ENCODE peak calls at places on chromosomes 3 and 15, in ten cellular contexts. V is HL-60; B is lower leg skin; E is left ventricle myocardium inferior; A is PC-9; J is epithelial cell of esophagus; N is fibroblast of pulmonary artery; Y is CD4-positive, CD25-positive, alpha-beta regulatory T cell; I is right atrium auricular region; X is uterus. M is an unnamed sample.

GRCh38 chr3:4340411-4341335 is 37.5 kb downstream of the SETMAR start:
- DNase-seq in N (peak), X (no peak), B (no peak), I (no peak), J (no peak), A (no peak), Y (no peak), E (no peak), V (peak), M (no peak)

GRCh38 chr15:31347067-31347975 is 20.7 kb downstream of the KLF13 start:
- DNase-seq in V (no peak), I (no peak), B (peak), A (no peak), J (no peak), Y (peak), N (no peak), E (no peak), X (no peak), M (no peak)

GRCh38 chr3:148233403-148233802 is 464.3 kb upstream of the AGTR1 start:
- DNase-seq in E (no peak), Y (no peak), A (no peak), V (no peak), B (no peak), J (peak), I (no peak), N (peak), X (no peak), M (no peak)

GRCh38 chr3:112984485-112984884 is 6.3 kb upstream of the GTPBP8 start:
- DNase-seq in X (no peak), N (peak), A (peak), Y (peak), E (no peak), B (no peak), V (no peak), I (no peak), J (peak), M (no peak)

GRCh38 chr3:188061133-188061532 is 92.8 kb upstream of the LPP start:
- DNase-seq in B (no peak), J (peak), I (no peak), E (no peak), Y (peak), N (peak), X (peak), V (peak), A (peak), M (no peak)

GRCh38 chr3:102181202-102181920 is 253.5 kb upstream of the ZPLD1 start:
- DNase-seq in I (no peak), V (no peak), E (no peak), N (peak), A (peak), J (no peak), B (no peak), X (no peak), Y (no peak), M (no peak)

GRCh38 chr3:75737831-75738493 is 47.4 kb downstream of the ZNF717 start:
- DNase-seq in J (peak), X (no peak), A (no peak), Y (no peak), V (no peak), E (no peak), I (no peak), B (no peak), N (peak), M (peak)

GRCh38 chr3:143731776-143732175 is 116.5 kb downstream of the SLC9A9 start:
- DNase-seq in N (no peak), V (no peak), X (no peak), Y (no peak), B (no peak), A (no peak), E (no peak), I (no peak), J (no peak), M (no peak)

GRCh38 chr3:193594946-193595689 is 2.1 kb downstream of the OPA1 start:
- DNase-seq in V (no peak), A (no peak), N (peak), J (peak), Y (no peak), B (no peak), I (no peak), E (no peak), X (no peak), M (no peak)

GRCh38 chr3:27910456-27910855 is 188.3 kb upstream of the EOMES start:
- DNase-seq in I (no peak), V (no peak), B (no peak), J (no peak), A (no peak), X (peak), Y (no peak), E (no peak), N (peak), M (no peak)

GRCh38 chr3:136938334-136938733 is 19.4 kb upstream of the IL20RB start:
- DNase-seq in V (peak), E (no peak), B (no peak), Y (no peak), A (no peak), X (no peak), N (peak), J (peak), I (no peak), M (no peak)

GRCh38 chr15:57203906-57204305 is 172.4 kb upstream of the CGNL1 start:
- DNase-seq in A (no peak), I (no peak), J (no peak), X (no peak), N (no peak), E (no peak), Y (no peak), B (no peak), V (no peak), M (no peak)

GRCh38 chr15:70238917-70239316 is 141.2 kb upstream of the TLE3 start:
- DNase-seq in N (no peak), J (peak), X (no peak), I (no peak), Y (no peak), E (no peak), B (peak), V (no peak), A (no peak), M (no peak)

GRCh38 chr15:67678948-67679347 is 136.4 kb downstream of the MAP2K5 start:
- DNase-seq in B (no peak), N (no peak), E (no peak), I (no peak), Y (no peak), A (no peak), V (no peak), X (no peak), J (no peak), M (no peak)

GRCh38 chr3:4897765-4898453 is 81.3 kb upstream of the BHLHE40 start:
- DNase-seq in I (no peak), Y (no peak), E (no peak), N (peak), J (no peak), A (no peak), X (no peak), V (no peak), B (no peak), M (no peak)

GRCh38 chr3:27166888-27167287 is 202.3 kb downstream of the NEK10 start:
- DNase-seq in I (no peak), X (no peak), E (no peak), A (peak), B (no peak), V (no peak), Y (no peak), J (peak), N (peak), M (no peak)

GRCh38 chr15:87829651-87830050 is 426.9 kb downstream of the NTRK3 start:
- DNase-seq in V (peak), E (peak), B (no peak), X (no peak), I (no peak), J (no peak), N (no peak), A (no peak), Y (no peak), M (no peak)

GRCh38 chr3:194682189-194682588 is 3.5 kb upstream of the FAM43A start:
- DNase-seq in J (no peak), I (no peak), B (no peak), X (no peak), N (no peak), A (no peak), Y (no peak), E (no peak), V (no peak), M (no peak)

GRCh38 chr3:101009386-101009785 is 16.2 kb upstream of the ABI3BP start:
- DNase-seq in I (no peak), E (no peak), A (no peak), B (no peak), J (peak), N (no peak), X (no peak), V (no peak), Y (no peak), M (no peak)

GRCh38 chr3:49998326-49998725 is 58.4 kb downstream of the RBM6 start:
- DNase-seq in E (no peak), N (peak), V (no peak), Y (no peak), I (no peak), X (no peak), B (no peak), A (peak), J (peak), M (no peak)

GRCh38 chr15:40274350-40275274 is 8.3 kb downstream of the ANKRD63 start:
- DNase-seq in Y (peak), E (peak), I (peak), N (peak), V (peak), B (peak), X (peak), A (peak), J (peak), M (peak)

GRCh38 chr15:75727851-75728715 is 15.4 kb upstream of the CSPG4 start:
- DNase-seq in N (peak), A (peak), I (no peak), E (peak), X (peak), B (no peak), J (peak), V (peak), Y (peak), M (no peak)

GRCh38 chr3:113019182-113020137 is 28.7 kb downstream of the GTPBP8 start:
- DNase-seq in N (peak), A (peak), J (peak), B (peak), X (peak), V (peak), E (peak), I (peak), Y (peak), M (peak)

GRCh38 chr15:33031324-33031736 is 163.2 kb downstream of the FMN1 start:
- DNase-seq in V (no peak), Y (no peak), J (peak), B (no peak), X (no peak), N (no peak), E (no peak), A (no peak), I (no peak), M (no peak)

GRCh38 chr15:81388431-81388760 is 14.4 kb upstream of the TMC3 start:
- DNase-seq in Y (no peak), J (no peak), V (no peak), E (no peak), B (no peak), A (no peak), N (no peak), I (no peak), X (no peak), M (no peak)

GRCh38 chr15:70035719-70036077 is 62.0 kb downstream of the TLE3 start:
- DNase-seq in Y (no peak), J (no peak), B (no peak), X (no peak), N (no peak), A (no peak), I (no peak), V (peak), E (no peak), M (peak)

GRCh38 chr3:46542344-46542743 is 23.8 kb downstream of the LRRC2 start:
- DNase-seq in N (no peak), V (no peak), Y (no peak), I (no peak), X (no peak), E (no peak), A (no peak), B (peak), J (no peak), M (no peak)

GRCh38 chr3:115148142-115148790 is 1.2 kb upstream of the ZBTB20 start:
- DNase-seq in N (peak), B (no peak), A (no peak), E (no peak), X (no peak), V (no peak), Y (no peak), J (no peak), I (no peak), M (no peak)

GRCh38 chr3:178634975-178635374 is 98.7 kb downstream of the KCNMB2 start:
- DNase-seq in I (no peak), A (no peak), X (no peak), V (no peak), Y (no peak), E (no peak), B (no peak), J (no peak), N (no peak), M (no peak)

GRCh38 chr15:34336947-34337556 is 529 bp downstream of the SLC12A6 start:
- DNase-seq in I (no peak), E (no peak), V (no peak), B (peak), N (no peak), Y (peak), A (peak), X (no peak), J (no peak), M (no peak)

GRCh38 chr3:187734841-187735240 is 10.4 kb downstream of the BCL6 start:
- DNase-seq in V (no peak), J (no peak), X (no peak), A (no peak), I (no peak), Y (no peak), N (no peak), B (no peak), E (no peak), M (no peak)

GRCh38 chr3:45462522-45463262 is 74.3 kb downstream of the LARS2 start:
- DNase-seq in B (no peak), Y (no peak), V (peak), E (no peak), N (peak), I (no peak), X (no peak), A (no peak), J (no peak), M (peak)

DNA sequence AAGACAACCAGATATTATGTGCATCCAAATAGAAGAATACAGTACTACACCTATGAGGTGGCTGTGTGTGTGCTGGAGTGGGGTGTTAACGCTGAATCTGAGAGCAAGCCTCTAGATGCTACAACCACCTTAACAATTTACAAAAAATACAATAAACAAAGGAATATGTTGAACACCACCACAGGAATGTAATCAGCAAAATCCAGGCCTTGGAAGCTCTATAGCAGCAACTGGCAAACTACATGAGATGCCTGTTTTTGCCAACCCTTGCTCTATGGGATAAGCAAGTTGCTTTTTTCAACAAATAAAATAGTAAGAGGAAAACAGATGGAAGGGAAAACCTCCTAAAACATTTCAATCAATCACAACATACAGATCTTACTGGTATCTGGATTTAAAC is 23.9 kb downstream of the SLTM start:
- DNase-seq in E (no peak), J (no peak), B (no peak), V (no peak), X (no peak), A (no peak), I (no peak), Y (no peak), N (no peak), M (no peak)
- H3K4me3 ChIP-seq in E (no peak), J (no peak), B (no peak), V (no peak), X (no peak), A (no peak), I (no peak), Y (peak), N (no peak), M (no peak)

DNA sequence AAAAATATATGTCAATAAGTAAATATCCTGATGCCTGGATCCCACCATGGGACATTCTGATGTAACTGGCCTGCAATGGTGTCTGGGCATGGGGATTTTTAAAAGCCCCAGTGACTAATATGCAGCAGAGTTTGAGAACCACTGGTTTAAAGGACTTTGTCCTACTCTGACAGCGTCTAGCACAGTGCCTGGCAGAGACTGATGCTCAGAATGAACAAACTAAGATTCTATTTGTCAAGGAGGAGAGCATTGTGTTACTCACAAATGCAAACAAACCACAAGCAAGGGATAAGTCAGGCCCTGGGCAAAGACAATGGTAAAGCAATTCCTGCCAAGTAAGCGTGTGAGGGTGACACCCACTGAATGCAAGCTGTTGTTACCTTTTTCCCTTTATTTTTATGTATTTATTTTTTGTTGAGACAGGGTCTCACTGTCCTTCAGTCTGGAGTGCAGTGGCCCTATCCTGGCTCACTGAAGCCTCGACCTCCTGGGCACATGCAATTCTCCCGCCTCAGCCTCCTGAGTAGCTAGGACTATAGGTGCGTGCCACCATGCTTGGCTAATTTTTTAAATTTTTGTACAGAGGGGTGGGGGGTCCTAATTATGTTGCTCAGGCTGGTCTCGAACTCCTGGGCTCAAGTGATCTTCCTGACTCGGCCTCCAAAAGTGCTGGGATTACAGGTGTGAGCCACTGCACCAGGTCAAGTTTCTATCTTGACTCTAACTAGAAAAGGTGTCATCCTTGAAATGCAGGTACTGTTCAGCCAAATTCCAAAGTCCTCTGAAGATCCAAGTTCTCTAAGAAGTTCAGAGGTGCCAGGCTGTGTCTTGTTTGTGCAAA is 909 bp upstream of the GPD1L start:
- DNase-seq in I (no peak), E (no peak), V (no peak), A (no peak), X (no peak), N (peak), J (peak), Y (no peak), B (peak), M (no peak)
- H3K4me3 ChIP-seq in I (no peak), E (peak), V (no peak), A (no peak), X (peak), N (no peak), J (no peak), Y (no peak), B (no peak), M (no peak)

GRCh38 chr15:45521596-45522167 is 873 bp downstream of the SLC30A4 start:
- DNase-seq in X (no peak), N (peak), V (no peak), J (peak), Y (peak), B (no peak), I (no peak), A (no peak), E (no peak), M (peak)
- H3K4me3 ChIP-seq in X (peak), N (peak), V (no peak), J (peak), Y (peak), B (peak), I (peak), A (peak), E (peak), M (peak)

GRCh38 chr3:169666079-169666436 is 2.5 kb upstream of the MECOM start:
- DNase-seq in Y (no peak), B (no peak), V (no peak), I (no peak), N (no peak), A (no peak), X (no peak), E (no peak), J (no peak), M (no peak)
- H3K4me3 ChIP-seq in Y (no peak), B (no peak), V (no peak), I (no peak), N (no peak), A (no peak), X (no peak), E (no peak), J (no peak), M (no peak)

GRCh38 chr3:52533623-52534280 is at the start of gene NT5DC2:
- DNase-seq in Y (peak), E (peak), N (peak), V (no peak), I (peak), J (peak), X (peak), B (peak), A (peak), M (peak)

GRCh38 chr3:52530918-52531635 is 2.6 kb downstream of the NT5DC2 start:
- DNase-seq in Y (no peak), A (no peak), X (no peak), B (peak), J (no peak), I (no peak), E (peak), N (no peak), V (no peak), M (peak)

GRCh38 chr3:52532838-52533622 is 627 bp downstream of the NT5DC2 start:
- DNase-seq in A (peak), E (no peak), N (peak), J (no peak), I (peak), V (no peak), X (peak), Y (peak), B (peak), M (peak)

GRCh38 chr3:52532517-52532837 is 1.2 kb downstream of the NT5DC2 start:
- DNase-seq in V (peak), B (peak), E (no peak), I (peak), Y (no peak), A (peak), X (peak), N (peak), J (peak), M (no peak)

DNA sequence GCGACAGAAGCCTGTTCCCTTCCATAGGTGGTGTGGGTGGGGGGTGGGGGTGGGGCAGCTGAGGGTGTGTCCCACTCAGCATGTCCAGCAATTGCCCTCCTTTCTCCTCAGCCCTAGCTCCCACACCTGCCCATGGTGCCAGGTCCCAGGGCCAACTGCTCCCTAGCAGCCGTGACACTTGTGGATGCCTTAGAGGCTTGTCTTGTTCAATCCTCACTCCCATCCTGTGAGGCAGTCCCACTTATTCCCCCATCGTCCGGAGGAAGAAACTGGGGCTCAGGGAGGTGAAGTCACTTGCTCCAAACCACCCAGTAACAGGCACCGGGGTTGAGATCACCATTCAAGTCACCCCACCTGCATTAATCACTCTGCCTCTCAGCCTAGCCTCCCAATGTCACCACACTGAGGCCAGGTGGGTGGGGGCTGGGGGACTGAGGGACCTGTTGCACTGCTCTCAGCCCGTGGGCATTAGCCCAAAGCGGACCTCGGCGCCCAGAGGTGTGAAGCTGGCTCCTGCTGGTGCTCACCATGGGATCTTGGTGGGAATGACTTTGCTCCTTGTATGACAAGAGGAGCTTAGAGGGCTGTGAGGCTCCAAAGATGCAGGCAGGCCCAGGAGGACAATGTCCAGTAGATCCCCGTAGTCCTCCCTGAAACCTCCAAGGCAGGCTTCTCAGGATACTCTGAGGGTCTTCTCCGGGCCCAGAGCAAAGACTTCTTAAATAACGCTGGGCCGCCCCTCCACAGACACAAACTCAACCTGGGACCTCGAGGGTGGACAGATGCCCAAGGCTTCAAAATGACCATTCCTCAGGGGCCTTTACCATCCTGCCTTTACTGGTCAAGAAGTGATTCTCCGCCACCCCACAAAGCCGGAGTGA is 1.8 kb downstream of the NT5DC2 start:
- DNase-seq in J (no peak), A (no peak), V (no peak), Y (no peak), N (no peak), B (peak), E (no peak), X (peak), I (no peak), M (no peak)
- H3K4me3 ChIP-seq in J (peak), A (peak), V (peak), Y (no peak), N (peak), B (no peak), E (peak), X (no peak), I (no peak), M (peak)